ENCODE peak calls at places on chromosomes 4 and X, in four cellular contexts. C, W, D and T are unnamed samples.

GRCh38 chr4:1080432-1080831 is 32.9 kb downstream of the RNF212 start:
- DNase-seq in C (no peak), W (no peak), D (no peak), T (no peak)

GRCh38 chr4:34771632-34772031 is 1472.7 kb downstream of the ARAP2 start:
- DNase-seq in C (no peak), W (no peak), D (no peak), T (no peak)

GRCh38 chr4:113496698-113497097 is 264.8 kb downstream of the CAMK2D start:
- DNase-seq in C (no peak), W (no peak), D (no peak), T (no peak)

GRCh38 chr4:142363686-142364085 is 482.4 kb downstream of the INPP4B start:
- DNase-seq in C (no peak), W (no peak), D (no peak), T (no peak)

GRCh38 chr4:23745377-23745776 is 144.5 kb downstream of the PPARGC1A start:
- DNase-seq in C (no peak), W (no peak), D (no peak), T (no peak)

GRCh38 chr4:15659768-15660394 is 4.7 kb upstream of the FBXL5 start:
- DNase-seq in C (no peak), W (peak), D (no peak), T (peak)

GRCh38 chr4:7880681-7881080 is 59.0 kb downstream of the AFAP1 start:
- DNase-seq in C (no peak), W (no peak), D (no peak), T (no peak)

GRCh38 chr4:47641755-47642154 is 156.7 kb downstream of the ATP10D start:
- DNase-seq in C (no peak), W (no peak), D (no peak), T (no peak)

GRCh38 chr4:53014368-53014767 is 152.3 kb downstream of the RASL11B start:
- DNase-seq in C (no peak), W (no peak), D (no peak), T (no peak)

GRCh38 chrX:40100141-40100536 is 2.4 kb upstream of the BCOR start:
- DNase-seq in C (no peak), W (peak), D (peak), T (no peak)

GRCh38 chrX:133005038-133005437 is 46.6 kb upstream of the HS6ST2 start:
- DNase-seq in C (no peak), W (peak), D (peak), T (peak)

GRCh38 chr4:146957252-146957651 is 11.6 kb upstream of the TTC29 start:
- DNase-seq in C (no peak), W (peak), D (no peak), T (peak)

GRCh38 chr4:184815046-184815877 is 10.5 kb downstream of the ACSL1 start:
- DNase-seq in C (no peak), W (peak), D (peak), T (peak)

GRCh38 chr4:8267077-8267476 is 2.5 kb upstream of the HTRA3 start:
- DNase-seq in C (no peak), W (peak), D (peak), T (peak)

GRCh38 chr4:102344520-102344954 is 745 bp downstream of the SLC39A8 start:
- DNase-seq in C (peak), W (no peak), D (peak), T (peak)

GRCh38 chr4:53043900-53044650 is 182.0 kb downstream of the RASL11B start:
- DNase-seq in C (no peak), W (no peak), D (no peak), T (no peak)

GRCh38 chr4:103008875-103009729 is 10.4 kb downstream of the SLC9B1 start:
- DNase-seq in C (no peak), W (peak), D (peak), T (peak)

GRCh38 chrX:65587616-65588526 is 53.3 kb upstream of the LAS1L start:
- DNase-seq in C (no peak), W (peak), D (peak), T (peak)

GRCh38 chr4:37467824-37468223 is 218.4 kb downstream of the RELL1 start:
- DNase-seq in C (no peak), W (no peak), D (no peak), T (no peak)